ENCODE peak calls at places on chromosomes 5 and 9, in six cellular contexts. Y is HFFc6, V is heart right ventricle, M is foreskin fibroblast, R is fibroblast of pulmonary artery, B is lower leg skin. K is an unnamed sample.
A peak's percentile ranks its signal among the peaks of the same experiment; 100 is the strongest.

GRCh38 chr9:127014210-127014609 is 99.6 kb downstream of the RALGPS1 start:
- DNase-seq in Y (no peak), V (no peak), M (no peak), R (peak; percentile 38), B (no peak), K (no peak)

GRCh38 chr9:99565203-99565602 is 256.5 kb upstream of the NR4A3 start:
- DNase-seq in Y (no peak), V (peak; percentile 66), M (no peak), R (no peak), B (no peak), K (no peak)

GRCh38 chr9:136634904-136635303 is 27.8 kb upstream of the EGFL7 start:
- DNase-seq in Y (peak; percentile 21), V (no peak), M (no peak), R (no peak), B (no peak), K (no peak)

GRCh38 chr5:36264202-36264760 is 22.6 kb upstream of the NADK2 start:
- DNase-seq in Y (no peak), V (no peak), M (no peak), R (no peak), B (no peak), K (no peak)

GRCh38 chr9:70427161-70427945 is 12.9 kb upstream of the KLF9 start:
- DNase-seq in Y (peak; percentile 40), V (no peak), M (no peak), R (peak; percentile 63), B (no peak), K (no peak)

GRCh38 chr5:181037365-181037861 is 2.7 kb upstream of the BTNL9 start:
- DNase-seq in Y (no peak), V (peak; percentile 40), M (no peak), R (no peak), B (peak; percentile 53), K (no peak)

GRCh38 chr9:116345817-116346216 is 192.2 kb downstream of the PAPPA start:
- DNase-seq in Y (no peak), V (no peak), M (no peak), R (peak; percentile 47), B (no peak), K (no peak)

GRCh38 chr9:130815242-130815808 is 19.7 kb upstream of the ABL1 start:
- DNase-seq in Y (no peak), V (no peak), M (no peak), R (no peak), B (no peak), K (no peak)

GRCh38 chr9:93908591-93909241 is 46.4 kb downstream of the BARX1 start:
- DNase-seq in Y (no peak), V (no peak), M (no peak), R (no peak), B (no peak), K (no peak)

GRCh38 chr9:128288273-128289004 is 12.4 kb downstream of the SWI5 start:
- DNase-seq in Y (no peak), V (no peak), M (no peak), R (no peak), B (no peak), K (no peak)

GRCh38 chr9:135704366-135704947 is 2.5 kb downstream of the KCNT1 start:
- DNase-seq in Y (no peak), V (peak; percentile 35), M (no peak), R (peak; percentile 6), B (no peak), K (no peak)

GRCh38 chr5:172339264-172340180 is 56.0 kb upstream of the UBTD2 start:
- DNase-seq in Y (no peak), V (no peak), M (no peak), R (no peak), B (no peak), K (no peak)

GRCh38 chr5:67992919-67993318 is 222.6 kb upstream of the PIK3R1 start:
- DNase-seq in Y (peak; percentile 44), V (no peak), M (no peak), R (peak; percentile 35), B (no peak), K (no peak)

GRCh38 chr5:131256507-131256823 is 7.4 kb upstream of the CDC42SE2 start:
- DNase-seq in Y (no peak), V (no peak), M (no peak), R (no peak), B (no peak), K (no peak)

GRCh38 chr9:107137495-107138202 is 145.4 kb upstream of the RAD23B start:
- DNase-seq in Y (peak; percentile 37), V (no peak), M (no peak), R (peak; percentile 60), B (no peak), K (no peak)

GRCh38 chr9:34457266-34458012 is 931 bp downstream of the FAM219A start:
- DNase-seq in Y (peak; percentile 61), V (peak; percentile 84), M (peak; percentile 70), R (peak; percentile 70), B (peak; percentile 92), K (peak; percentile 28)

GRCh38 chr5:36651775-36652685 is 45.6 kb downstream of the SLC1A3 start:
- DNase-seq in Y (no peak), V (no peak), M (peak; percentile 37), R (no peak), B (no peak), K (no peak)

GRCh38 chr5:172175263-172175719 is 12.7 kb downstream of the STK10 start:
- DNase-seq in Y (no peak), V (peak; percentile 65), M (no peak), R (no peak), B (peak; percentile 94), K (no peak)

GRCh38 chr5:76608833-76609232 is 14.4 kb downstream of the F2RL2 start:
- DNase-seq in Y (no peak), V (no peak), M (no peak), R (peak; percentile 79), B (no peak), K (no peak)

GRCh38 chr5:132057498-132058255 is 2.8 kb upstream of the IL3 start:
- DNase-seq in Y (no peak), V (no peak), M (no peak), R (no peak), B (peak; percentile 46), K (no peak)

GRCh38 chr5:14730466-14730865 is 65.9 kb downstream of the OTULIN start:
- DNase-seq in Y (no peak), V (no peak), M (no peak), R (no peak), B (no peak), K (no peak)

GRCh38 chr5:27810458-27810857 is 772.1 kb upstream of the CDH9 start:
- DNase-seq in Y (no peak), V (no peak), M (no peak), R (peak; percentile 77), B (no peak), K (no peak)

GRCh38 chr5:178581621-178582020 is 8.6 kb downstream of the COL23A1 start:
- DNase-seq in Y (no peak), V (no peak), M (no peak), R (no peak), B (no peak), K (no peak)

GRCh38 chr5:133236541-133236951 is 184.7 kb downstream of the HSPA4 start:
- DNase-seq in Y (no peak), V (no peak), M (no peak), R (no peak), B (peak; percentile 81), K (no peak)

GRCh38 chr9:133995012-133995896 is 3.1 kb upstream of the VAV2 start:
- DNase-seq in Y (no peak), V (no peak), M (no peak), R (no peak), B (no peak), K (no peak)

GRCh38 chr5:172494630-172495505 is 40.5 kb upstream of the SH3PXD2B start:
- DNase-seq in Y (no peak), V (no peak), M (no peak), R (no peak), B (peak; percentile 68), K (no peak)

DNA sequence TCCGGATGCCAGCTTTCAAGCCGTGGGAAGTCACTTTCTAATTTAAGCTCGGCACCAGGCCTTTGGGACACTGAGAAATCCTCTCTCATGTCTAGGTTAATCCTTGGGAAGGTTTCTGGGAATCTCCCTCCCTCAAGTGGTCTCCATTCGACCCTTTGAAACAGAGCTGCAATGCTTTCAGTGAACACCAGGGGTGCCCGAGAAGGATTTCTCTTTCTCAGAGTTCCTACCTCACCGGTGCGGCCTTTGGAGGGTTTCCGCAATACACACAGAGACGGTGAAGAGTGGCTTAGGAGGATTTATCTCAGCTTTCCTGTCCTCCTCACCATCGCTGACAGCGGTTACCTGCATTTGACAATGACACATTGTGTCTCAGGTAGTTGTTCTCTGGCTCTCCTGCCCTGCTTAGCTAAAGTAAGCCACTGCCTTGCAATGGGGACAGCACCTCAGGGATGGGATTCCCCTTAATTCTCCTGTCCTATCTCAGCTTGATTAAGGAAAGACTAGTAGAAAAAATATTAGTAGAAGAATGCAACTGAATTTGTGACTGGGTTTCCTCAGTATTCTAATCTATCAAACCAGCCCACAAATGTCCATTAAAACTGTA is 180.6 kb downstream of the GABRG2 start:
- DNase-seq in Y (no peak), V (no peak), M (no peak), R (no peak), B (no peak), K (no peak)
- TF ChIP-seq CTCF in Y (peak; percentile 33), V (peak; percentile 7), M (no peak), R (peak; percentile 8), B (no peak), K (no peak)

GRCh38 chr9:109518621-109519335 is 20.7 kb upstream of the PTPN3 start:
- DNase-seq in Y (no peak), V (no peak), M (no peak), R (no peak), B (no peak), K (no peak)

GRCh38 chr9:109517798-109518435 is 19.8 kb upstream of the PTPN3 start:
- DNase-seq in Y (no peak), V (no peak), M (no peak), R (no peak), B (no peak), K (no peak)

GRCh38 chr9:109519366-109519765 is 21.3 kb upstream of the PTPN3 start:
- DNase-seq in Y (no peak), V (no peak), M (no peak), R (no peak), B (no peak), K (no peak)

DNA sequence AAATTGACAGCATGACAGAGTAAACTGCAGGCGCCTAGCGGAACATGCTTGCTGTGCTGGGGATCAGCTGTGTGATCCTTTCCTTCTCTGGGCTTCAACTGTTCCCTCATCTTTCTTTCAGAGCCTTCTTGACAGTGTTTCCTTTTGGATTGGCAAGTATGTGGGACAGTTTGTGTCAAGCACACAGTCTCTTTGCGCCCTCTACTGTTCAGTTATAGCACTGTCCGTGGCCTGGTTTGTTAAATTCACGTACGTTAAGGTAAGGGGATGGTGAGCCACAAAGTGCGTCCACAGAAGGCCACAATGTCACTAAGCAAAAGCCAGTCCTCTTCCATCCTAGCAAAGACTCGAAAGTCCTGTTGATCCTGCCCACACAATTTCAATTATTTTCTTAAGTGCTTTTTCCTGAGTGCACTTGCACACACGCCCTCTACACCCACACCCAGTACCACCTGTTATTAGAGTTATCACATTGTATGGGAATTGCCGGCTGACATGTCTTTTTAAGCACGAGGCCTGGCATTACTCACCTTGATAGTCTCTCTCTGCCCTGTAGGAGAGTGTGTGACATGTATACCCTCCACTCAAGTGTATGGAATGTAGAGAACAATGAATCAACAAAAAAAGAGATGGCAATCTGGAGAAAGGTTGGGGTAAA is 22.5 kb upstream of the PTPN3 start:
- DNase-seq in Y (peak; percentile 57), V (no peak), M (peak; percentile 43), R (peak; percentile 83), B (peak; percentile 88), K (peak; percentile 4)
- TF ChIP-seq CTCF in Y (peak; percentile 90), V (peak; percentile 81), M (peak; percentile 97), R (peak; percentile 98), B (peak; percentile 54), K (peak; percentile 92)

GRCh38 chr5:42767491-42768105 is 11.0 kb downstream of the CCDC152 start:
- DNase-seq in Y (peak; percentile 25), V (no peak), M (peak; percentile 19), R (peak; percentile 61), B (no peak), K (peak; percentile 3)
- TF ChIP-seq CTCF in Y (peak; percentile 78), V (peak; percentile 59), M (peak; percentile 36), R (peak; percentile 43), B (no peak), K (peak; percentile 44)

GRCh38 chr5:41722359-41722950 is 147.8 kb downstream of the OXCT1 start:
- DNase-seq in Y (peak; percentile 25), V (no peak), M (no peak), R (peak; percentile 23), B (no peak), K (no peak)
- TF ChIP-seq CTCF in Y (peak; percentile 28), V (no peak), M (no peak), R (peak; percentile 35), B (no peak), K (peak; percentile 14)

K was measured in BJ.